ENCODE peak calls at places on chromosomes 12 and 14, in five cellular contexts. F is activated CD4-positive, CD25-positive, alpha-beta regulatory T cell; P is posterior vena cava; Y is fibroblast of mammary gland; G is head of caudate nucleus. E is an unnamed sample.

GRCh38 chr14:97273540-97273939 is 476.4 kb downstream of the VRK1 start:
- DNase-seq in F (no peak), P (no peak), Y (no peak), G (no peak), E (no peak)

GRCh38 chr14:75476274-75476995 is 45.8 kb upstream of the BATF start:
- DNase-seq in F (no peak), P (no peak), Y (no peak), G (peak), E (peak)

GRCh38 chr12:113040722-113041168 is 15.8 kb upstream of the DTX1 start:
- DNase-seq in F (no peak), P (peak), Y (peak), G (no peak), E (no peak)

GRCh38 chr14:102859911-102860310 is 62.6 kb upstream of the AMN start:
- DNase-seq in F (no peak), P (no peak), Y (no peak), G (no peak), E (no peak)

GRCh38 chr12:62900686-62901272 is 34.2 kb downstream of the PPM1H start:
- DNase-seq in F (no peak), P (no peak), Y (no peak), G (no peak), E (no peak)

GRCh38 chr12:70664463-70664862 is 27.2 kb upstream of the PTPRB start:
- DNase-seq in F (no peak), P (no peak), Y (no peak), G (peak), E (peak)

GRCh38 chr14:75268638-75269550 is 9.7 kb upstream of the FOS start:
- DNase-seq in F (no peak), P (no peak), Y (no peak), G (no peak), E (no peak)

GRCh38 chr14:73764881-73765280 is 50.7 kb upstream of the PNMA1 start:
- DNase-seq in F (no peak), P (no peak), Y (peak), G (no peak), E (no peak)

GRCh38 chr12:47832263-47832933 is 12.7 kb upstream of the HDAC7 start:
- DNase-seq in F (no peak), P (peak), Y (no peak), G (no peak), E (no peak)

GRCh38 chr12:52061470-52062166 is 8.2 kb upstream of the ATG101 start:
- DNase-seq in F (no peak), P (no peak), Y (no peak), G (peak), E (no peak)

GRCh38 chr12:89349814-89350213 is 2.5 kb downstream of the DUSP6 start:
- DNase-seq in F (no peak), P (no peak), Y (peak), G (peak), E (peak)

GRCh38 chr14:82224610-82225009 is 691.0 kb upstream of the SEL1L start:
- DNase-seq in F (no peak), P (no peak), Y (no peak), G (no peak), E (no peak)

GRCh38 chr12:89087876-89088275 is 264.4 kb downstream of the DUSP6 start:
- DNase-seq in F (no peak), P (no peak), Y (no peak), G (no peak), E (no peak)

GRCh38 chr12:2682301-2683282 is 112.2 kb upstream of the FKBP4 start:
- DNase-seq in F (no peak), P (no peak), Y (peak), G (no peak), E (no peak)

GRCh38 chr14:45905672-45906071 is 652.7 kb upstream of the MIS18BP1 start:
- DNase-seq in F (no peak), P (no peak), Y (no peak), G (no peak), E (no peak)

GRCh38 chr14:61386173-61386772 is 64.9 kb downstream of the PRKCH start:
- DNase-seq in F (no peak), P (no peak), Y (no peak), G (no peak), E (no peak)

GRCh38 chr12:41962171-41962572 is 182.5 kb downstream of the GXYLT1 start:
- DNase-seq in F (no peak), P (peak), Y (no peak), G (peak), E (peak)

GRCh38 chr14:100629696-100630095 is 42.5 kb upstream of the BEGAIN start:
- DNase-seq in F (no peak), P (no peak), Y (no peak), G (peak), E (no peak)

GRCh38 chr12:68953536-68953935 is 20.6 kb upstream of the CPM start:
- DNase-seq in F (no peak), P (no peak), Y (no peak), G (no peak), E (no peak)

GRCh38 chr12:71441836-71442566 is 2.4 kb downstream of the LGR5 start:
- DNase-seq in F (no peak), P (no peak), Y (no peak), G (no peak), E (no peak)

GRCh38 chr14:41505491-41505890 is 101.2 kb upstream of the LRFN5 start:
- DNase-seq in F (no peak), P (no peak), Y (no peak), G (no peak), E (no peak)

GRCh38 chr12:57430931-57431566 is at the start of gene R3HDM2:
- DNase-seq in F (peak), P (peak), Y (peak), G (peak), E (peak)

GRCh38 chr14:62185078-62185477 is 422.9 kb downstream of the SNAPC1 start:
- DNase-seq in F (no peak), P (no peak), Y (peak), G (no peak), E (no peak)

GRCh38 chr14:33862261-33862802 is 88.5 kb downstream of the EGLN3 start:
- DNase-seq in F (no peak), P (no peak), Y (no peak), G (no peak), E (no peak)

GRCh38 chr12:98894412-98895085 is 249.5 kb downstream of the APAF1 start:
- DNase-seq in F (no peak), P (no peak), Y (no peak), G (peak), E (no peak)

GRCh38 chr14:105475269-105475915 is 771 bp downstream of the CRIP2 start:
- DNase-seq in F (no peak), P (peak), Y (peak), G (peak), E (peak)

GRCh38 chr14:74459981-74460380 is 33.1 kb downstream of the NPC2 start:
- DNase-seq in F (no peak), P (no peak), Y (no peak), G (no peak), E (no peak)

GRCh38 chr12:109777544-109777943 is 55.7 kb downstream of the TRPV4 start:
- DNase-seq in F (no peak), P (no peak), Y (peak), G (no peak), E (peak)